ENCODE peak calls at places on chromosomes 16 and 17, in nine cellular contexts. D is Peyer's patch; B is ureter; M is activated CD8-positive, alpha-beta memory T cell treated with anti-CD3 and anti-CD28 coated beads for 1 hour; X is T-helper 2 cell; Y is AG08395; A is kidney epithelial cell; I is H1; Q is nephron progenitor cell. H is an unnamed sample.

GRCh38 chr16:81319221-81319912 is 4.6 kb downstream of the GAN start:
- DNase-seq in X (no peak), M (no peak), I (no peak), Q (no peak), B (no peak), Y (peak), A (peak), D (no peak), H (no peak)

GRCh38 chr16:9124908-9125584 is 33.6 kb downstream of the HAPSTR1 start:
- DNase-seq in A (no peak), X (no peak), Q (no peak), I (peak), M (no peak), D (no peak), B (no peak), Y (no peak), H (no peak)

GRCh38 chr16:1710811-1711507 is 5.0 kb downstream of the MAPK8IP3 start:
- DNase-seq in D (no peak), Q (no peak), I (no peak), B (no peak), M (no peak), A (no peak), X (no peak), Y (no peak), H (no peak)

GRCh38 chr17:77611791-77612466 is 346.6 kb upstream of the TNRC6C start:
- DNase-seq in B (no peak), M (no peak), I (no peak), X (no peak), Y (no peak), A (no peak), D (no peak), Q (no peak), H (no peak)

GRCh38 chr16:7866144-7866543 is 533.5 kb downstream of the RBFOX1 start:
- DNase-seq in M (no peak), D (no peak), X (no peak), Q (no peak), Y (no peak), B (no peak), I (no peak), A (no peak), H (no peak)

GRCh38 chr17:74450925-74451403 is 15.5 kb upstream of the CD300A start:
- DNase-seq in Q (no peak), D (no peak), M (no peak), B (no peak), I (no peak), X (no peak), Y (no peak), A (no peak), H (no peak)

GRCh38 chr17:30514895-30515596 is 37.8 kb downstream of the GOSR1 start:
- DNase-seq in X (no peak), B (no peak), Q (no peak), I (no peak), Y (no peak), A (no peak), M (no peak), D (no peak), H (no peak)

GRCh38 chr16:27334874-27335273 is 21.1 kb downstream of the IL4R start:
- DNase-seq in Y (no peak), I (no peak), A (no peak), X (no peak), B (no peak), M (no peak), Q (no peak), D (no peak), H (no peak)

GRCh38 chr16:29147710-29148425 is 163.0 kb downstream of the LAT start:
- DNase-seq in M (no peak), D (peak), Y (no peak), I (no peak), B (no peak), Q (no peak), A (no peak), X (no peak), H (no peak)

GRCh38 chr17:73634629-73635028 is 9.6 kb downstream of the SDK2 start:
- DNase-seq in D (no peak), A (no peak), B (no peak), X (no peak), M (no peak), I (no peak), Q (no peak), Y (no peak), H (no peak)

GRCh38 chr16:73205153-73205549 is 157.2 kb upstream of the ZFHX3 start:
- DNase-seq in Y (no peak), D (no peak), B (no peak), Q (no peak), I (no peak), X (no peak), A (no peak), M (no peak), H (no peak)

GRCh38 chr16:88196471-88197400 is 186.0 kb upstream of the ZNF469 start:
- DNase-seq in Q (no peak), X (no peak), A (no peak), B (peak), D (no peak), M (no peak), I (no peak), Y (no peak), H (no peak)

GRCh38 chr17:49842846-49843245 is 5.0 kb downstream of the TAC4 start:
- DNase-seq in I (no peak), M (no peak), X (no peak), Q (no peak), B (no peak), A (no peak), D (no peak), Y (no peak), H (no peak)

GRCh38 chr16:19898924-19899604 is 14.4 kb upstream of the GPRC5B start:
- DNase-seq in Y (peak), M (no peak), B (peak), A (no peak), I (peak), D (no peak), Q (peak), X (no peak), H (no peak)

GRCh38 chr17:47999612-48000011 is 28.7 kb downstream of the CDK5RAP3 start:
- DNase-seq in Q (no peak), A (no peak), B (no peak), M (no peak), D (no peak), Y (peak), I (no peak), X (no peak), H (no peak)

GRCh38 chr17:38894276-38894675 is 24.4 kb downstream of the LASP1 start:
- DNase-seq in Q (no peak), D (no peak), M (no peak), A (no peak), X (no peak), I (no peak), Y (no peak), B (no peak), H (no peak)

GRCh38 chr16:84303516-84303915 is 8.8 kb downstream of the WFDC1 start:
- DNase-seq in B (no peak), D (no peak), Y (no peak), I (no peak), M (no peak), X (no peak), Q (no peak), A (no peak), H (no peak)

GRCh38 chr16:53991181-53992056 is 287.5 kb downstream of the FTO start:
- DNase-seq in I (no peak), Y (no peak), M (no peak), Q (peak), D (no peak), A (peak), B (no peak), X (no peak), H (no peak)

GRCh38 chr16:77585852-77586251 is 136.5 kb upstream of the NUDT7 start:
- DNase-seq in M (no peak), A (peak), B (no peak), D (no peak), X (no peak), Y (no peak), Q (no peak), I (no peak), H (no peak)

GRCh38 chr17:57498443-57498842 is 242.1 kb downstream of the MSI2 start:
- DNase-seq in Y (no peak), D (no peak), Q (no peak), M (no peak), I (no peak), B (no peak), X (no peak), A (no peak), H (no peak)

GRCh38 chr16:8855051-8855786 is 13.6 kb downstream of the CARHSP1 start:
- DNase-seq in I (peak), Q (no peak), A (no peak), D (peak), X (no peak), M (no peak), B (no peak), Y (no peak), H (no peak)

GRCh38 chr17:77840576-77841160 is 117.8 kb upstream of the TNRC6C start:
- DNase-seq in I (no peak), Y (no peak), X (no peak), Q (no peak), M (no peak), D (peak), B (no peak), A (no peak), H (no peak)

GRCh38 chr16:85921026-85921425 is 22.1 kb downstream of the IRF8 start:
- DNase-seq in M (no peak), Y (no peak), B (no peak), A (no peak), X (no peak), I (no peak), Q (no peak), D (no peak), H (no peak)

GRCh38 chr17:48791128-48792032 is 25.6 kb downstream of the TTLL6 start:
- DNase-seq in B (peak), Q (peak), M (no peak), A (peak), I (peak), Y (peak), X (no peak), D (peak), H (peak)

GRCh38 chr16:526181-527014 is 1.1 kb upstream of the CAPN15 start:
- DNase-seq in B (no peak), M (no peak), Q (peak), X (no peak), D (no peak), I (no peak), Y (no peak), A (no peak), H (no peak)

GRCh38 chr16:88922114-88922825 is 54.7 kb downstream of the CBFA2T3 start:
- DNase-seq in D (peak), X (no peak), Q (no peak), I (peak), B (peak), Y (peak), M (no peak), A (no peak), H (no peak)

GRCh38 chr17:77696151-77696719 is 262.3 kb upstream of the TNRC6C start:
- DNase-seq in M (no peak), I (no peak), A (no peak), D (no peak), Q (peak), Y (no peak), B (peak), X (no peak), H (no peak)

GRCh38 chr16:53865492-53865863 is 161.5 kb downstream of the FTO start:
- DNase-seq in D (no peak), A (peak), M (no peak), B (no peak), X (no peak), Y (peak), I (no peak), Q (no peak), H (peak)